ENCODE peak calls at places on chromosomes 12 and 14, in ten cellular contexts. J is NCI-H510A treated with DMSO at 0.1 percent for 48 hours; D is nephron progenitor cell; A is NCI-H1105 treated with DMSO at 0.1 percent for 48 hours; K is CD8-positive, alpha-beta memory T cell; F is stimulated activated CD4-positive, alpha-beta T cell treated with anti-CD3 and anti-CD28 coated beads, Interleukin-1b, Interleukin-23, amount 100 ng/mL, for 24 hours; S is LHCN-M2; P is NCI-H187 treated with DMSO at 0.1 percent for 48 hours; B is CD8-positive, alpha-beta T cell; I is NCI-H1694. Q is an unnamed sample.

GRCh38 chr12:71371132-71371531 is 68.5 kb upstream of the LGR5 start:
- DNase-seq in I (no peak), B (no peak), F (no peak), A (peak), S (peak), P (no peak), K (no peak), D (no peak), J (no peak), Q (no peak)

GRCh38 chr12:92747151-92747550 is 44.4 kb downstream of the PLEKHG7 start:
- DNase-seq in P (no peak), I (no peak), J (no peak), A (no peak), F (no peak), S (peak), B (no peak), D (no peak), K (no peak), Q (no peak)

GRCh38 chr14:74932401-74932901 is 9.4 kb upstream of the RPS6KL1 start:
- DNase-seq in B (no peak), K (no peak), S (no peak), J (no peak), A (no peak), F (no peak), D (no peak), I (no peak), P (no peak), Q (no peak)

GRCh38 chr12:98037401-98038140 is 477.8 kb upstream of the TMPO start:
- DNase-seq in K (no peak), F (no peak), I (no peak), B (no peak), P (no peak), A (no peak), J (no peak), S (no peak), D (no peak), Q (no peak)

GRCh38 chr14:65096323-65097089 is 5.8 kb downstream of the MAX start:
- DNase-seq in P (no peak), D (no peak), S (no peak), J (no peak), B (no peak), A (no peak), F (no peak), K (no peak), I (no peak), Q (no peak)

GRCh38 chr14:64952598-64953309 is 10.2 kb upstream of the GPX2 start:
- DNase-seq in J (no peak), B (no peak), K (no peak), S (peak), A (no peak), P (no peak), F (no peak), I (no peak), D (no peak), Q (no peak)

GRCh38 chr12:95393191-95393790 is 80.7 kb upstream of the METAP2 start:
- DNase-seq in K (no peak), I (no peak), A (no peak), P (no peak), D (no peak), J (no peak), F (no peak), S (peak), B (no peak), Q (no peak)

GRCh38 chr12:85823436-85824179 is 12.6 kb downstream of the RASSF9 start:
- DNase-seq in J (no peak), P (no peak), A (no peak), I (no peak), D (no peak), F (no peak), S (peak), K (no peak), B (no peak), Q (no peak)

GRCh38 chr12:2998789-2999264 is 39.6 kb downstream of the TEAD4 start:
- DNase-seq in S (peak), K (no peak), D (peak), A (no peak), J (no peak), P (no peak), I (no peak), F (no peak), B (no peak), Q (no peak)

GRCh38 chr14:94753067-94753466 is 16.8 kb downstream of the GSC start:
- DNase-seq in K (no peak), I (no peak), B (no peak), J (no peak), S (no peak), A (no peak), P (no peak), D (no peak), F (no peak), Q (no peak)

GRCh38 chr12:55706840-55707671 is 648 bp downstream of the ITGA7 start:
- DNase-seq in I (no peak), B (no peak), K (no peak), F (no peak), J (peak), P (no peak), D (peak), S (peak), A (no peak), Q (no peak)

GRCh38 chr12:25377475-25378179 is 126.9 kb upstream of the KRAS start:
- DNase-seq in A (no peak), P (no peak), B (peak), F (peak), J (no peak), K (no peak), S (peak), D (no peak), I (no peak), Q (no peak)

GRCh38 chr14:68683326-68683725 is 109.5 kb downstream of the ZFP36L1 start:
- DNase-seq in S (peak), A (no peak), D (no peak), K (no peak), B (no peak), J (no peak), F (no peak), I (no peak), P (no peak), Q (no peak)